ENCODE peak calls at places on chromosomes 7 and 10, in eight cellular contexts. L, X, C, Q, O, J, W and R are unnamed samples.
A peak's percentile ranks its signal among the peaks of the same experiment; 100 is the strongest.

GRCh38 chr10:7470371-7470770 is 59.5 kb upstream of the SFMBT2 start:
- DNase-seq in L (no peak), X (no peak), C (no peak), Q (no peak), O (no peak), J (no peak), W (no peak), R (peak; percentile 13)

GRCh38 chr10:126350216-126350992 is 37.9 kb downstream of the ADAM12 start:
- DNase-seq in L (no peak), X (peak; percentile 95), C (peak; percentile 97), Q (peak; percentile 47), O (peak; percentile 11), J (peak; percentile 100), W (peak; percentile 22), R (no peak)

GRCh38 chr7:18792866-18793595 is 297.5 kb downstream of the HDAC9 start:
- DNase-seq in L (no peak), X (peak; percentile 54), C (no peak), Q (peak; percentile 52), O (no peak), J (no peak), W (no peak), R (no peak)

GRCh38 chr7:78151229-78151628 is 352.7 kb downstream of the PHTF2 start:
- DNase-seq in L (no peak), X (peak; percentile 37), C (peak; percentile 7), Q (peak; percentile 96), O (no peak), J (peak; percentile 98), W (no peak), R (no peak)

GRCh38 chr10:31030216-31030615 is 1.4 kb downstream of the ZNF438 start:
- DNase-seq in L (no peak), X (no peak), C (peak; percentile 49), Q (no peak), O (no peak), J (no peak), W (no peak), R (no peak)

GRCh38 chr7:68760556-68760955 is 837.7 kb upstream of the AUTS2 start:
- DNase-seq in L (no peak), X (no peak), C (no peak), Q (no peak), O (no peak), J (peak; percentile 31), W (no peak), R (no peak)

GRCh38 chr7:47581821-47582747 is at the start of gene TNS3:
- DNase-seq in L (no peak), X (peak; percentile 30), C (no peak), Q (peak; percentile 44), O (peak; percentile 75), J (peak; percentile 60), W (no peak), R (peak; percentile 64)

GRCh38 chr7:155860840-155861479 is 48.7 kb upstream of the SHH start:
- DNase-seq in L (no peak), X (peak; percentile 74), C (peak; percentile 78), Q (peak; percentile 95), O (no peak), J (peak; percentile 76), W (no peak), R (no peak)

GRCh38 chr7:159321278-159321677 is 176.6 kb upstream of the VIPR2 start:
- DNase-seq in L (no peak), X (no peak), C (no peak), Q (no peak), O (no peak), J (no peak), W (no peak), R (no peak)

GRCh38 chr10:50540069-50540825 is 83.5 kb downstream of the SGMS1 start:
- DNase-seq in L (no peak), X (no peak), C (peak; percentile 45), Q (no peak), O (no peak), J (peak; percentile 56), W (no peak), R (peak; percentile 12)

GRCh38 chr10:25747038-25747437 is 187.0 kb upstream of the MYO3A start:
- DNase-seq in L (no peak), X (peak; percentile 95), C (peak; percentile 47), Q (no peak), O (no peak), J (peak; percentile 81), W (no peak), R (no peak)